ENCODE peak calls at places on chromosomes 5 and 9, in ten cellular contexts. M, L, W, X, Y, C, G, O, V and Z are unnamed samples.

GRCh38 chr9:125587819-125588460 is 119.1 kb downstream of the MAPKAP1 start:
- DNase-seq in M (no peak), L (no peak), W (no peak), X (no peak), Y (no peak), C (no peak), G (no peak), O (no peak), V (no peak), Z (no peak)

GRCh38 chr9:86406366-86406765 is 52.2 kb upstream of the TUT7 start:
- DNase-seq in M (no peak), L (peak; percentile 29), W (no peak), X (no peak), Y (no peak), C (no peak), G (no peak), O (no peak), V (no peak), Z (no peak)

GRCh38 chr5:151937851-151938250 is 13.2 kb upstream of the GLRA1 start:
- DNase-seq in M (no peak), L (no peak), W (no peak), X (no peak), Y (no peak), C (no peak), G (no peak), O (no peak), V (no peak), Z (no peak)

GRCh38 chr5:58980890-58981289 is 398.0 kb downstream of the RAB3C start:
- DNase-seq in M (no peak), L (no peak), W (no peak), X (no peak), Y (no peak), C (no peak), G (no peak), O (no peak), V (no peak), Z (no peak)

GRCh38 chr5:80696450-80696849 is 41.7 kb upstream of the DHFR start:
- DNase-seq in M (no peak), L (no peak), W (no peak), X (no peak), Y (no peak), C (no peak), G (no peak), O (no peak), V (no peak), Z (no peak)

GRCh38 chr5:146565764-146566163 is 49.8 kb upstream of the GPR151 start:
- DNase-seq in M (peak; percentile 25), L (peak; percentile 63), W (peak; percentile 10), X (no peak), Y (peak; percentile 54), C (peak; percentile 47), G (peak; percentile 56), O (no peak), V (peak; percentile 67), Z (no peak)

GRCh38 chr5:76918539-76918938 is 34.3 kb upstream of the CRHBP start:
- DNase-seq in M (no peak), L (no peak), W (no peak), X (no peak), Y (no peak), C (no peak), G (no peak), O (no peak), V (no peak), Z (no peak)

GRCh38 chr9:70600479-70600878 is 186.0 kb upstream of the KLF9 start:
- DNase-seq in M (no peak), L (peak; percentile 80), W (no peak), X (peak; percentile 40), Y (no peak), C (no peak), G (no peak), O (peak; percentile 64), V (no peak), Z (no peak)

GRCh38 chr9:136650648-136651047 is 12.1 kb upstream of the EGFL7 start:
- DNase-seq in M (no peak), L (no peak), W (no peak), X (no peak), Y (no peak), C (no peak), G (no peak), O (no peak), V (no peak), Z (no peak)

GRCh38 chr9:73816905-73817304 is 665.2 kb downstream of the ANXA1 start:
- DNase-seq in M (no peak), L (no peak), W (no peak), X (no peak), Y (no peak), C (no peak), G (no peak), O (no peak), V (no peak), Z (no peak)

GRCh38 chr9:108844391-108844790 is 11.4 kb downstream of the ACTL7B start:
- DNase-seq in M (no peak), L (no peak), W (no peak), X (no peak), Y (no peak), C (no peak), G (no peak), O (no peak), V (no peak), Z (no peak)

GRCh38 chr9:15333376-15333881 is 26.4 kb upstream of the TTC39B start:
- DNase-seq in M (no peak), L (no peak), W (no peak), X (no peak), Y (no peak), C (peak; percentile 56), G (no peak), O (no peak), V (no peak), Z (no peak)

GRCh38 chr5:8456846-8457186 is 587.9 kb downstream of the MTRR start:
- DNase-seq in M (no peak), L (no peak), W (no peak), X (no peak), Y (no peak), C (no peak), G (no peak), O (no peak), V (no peak), Z (no peak)

GRCh38 chr5:134551891-134552290 is 26.4 kb downstream of the JADE2 start:
- DNase-seq in M (no peak), L (no peak), W (no peak), X (no peak), Y (no peak), C (no peak), G (no peak), O (no peak), V (no peak), Z (no peak)

GRCh38 chr5:151280443-151280842 is 23.1 kb downstream of the SLC36A3 start:
- DNase-seq in M (no peak), L (no peak), W (no peak), X (no peak), Y (no peak), C (no peak), G (no peak), O (no peak), V (no peak), Z (no peak)

GRCh38 chr5:100797863-100798262 is 105.2 kb downstream of the ST8SIA4 start:
- DNase-seq in M (no peak), L (peak; percentile 57), W (no peak), X (no peak), Y (no peak), C (no peak), G (no peak), O (no peak), V (no peak), Z (no peak)

GRCh38 chr5:159463590-159464321 is 133.5 kb upstream of the IL12B start:
- DNase-seq in M (no peak), L (peak; percentile 67), W (no peak), X (no peak), Y (no peak), C (no peak), G (no peak), O (no peak), V (no peak), Z (no peak)

GRCh38 chr5:669111-669841 is 23.9 kb downstream of the TPPP start:
- DNase-seq in M (peak; percentile 17), L (peak; percentile 61), W (peak; percentile 60), X (peak; percentile 35), Y (peak; percentile 77), C (peak; percentile 72), G (peak; percentile 94), O (no peak), V (peak; percentile 76), Z (no peak)

GRCh38 chr9:72949918-72950325 is 2.9 kb downstream of the ALDH1A1 start:
- DNase-seq in M (no peak), L (no peak), W (no peak), X (no peak), Y (no peak), C (no peak), G (no peak), O (no peak), V (no peak), Z (no peak)

GRCh38 chr5:78009937-78010527 is 233.9 kb upstream of the TBCA start:
- DNase-seq in M (no peak), L (peak; percentile 43), W (no peak), X (no peak), Y (no peak), C (no peak), G (no peak), O (no peak), V (no peak), Z (no peak)

GRCh38 chr9:75106856-75107255 is 18.5 kb downstream of the OSTF1 start:
- DNase-seq in M (no peak), L (no peak), W (no peak), X (no peak), Y (no peak), C (no peak), G (no peak), O (no peak), V (no peak), Z (no peak)

GRCh38 chr5:170809551-170809950 is 26.0 kb downstream of the GABRP start:
- DNase-seq in M (no peak), L (peak; percentile 63), W (no peak), X (no peak), Y (peak; percentile 11), C (peak; percentile 49), G (no peak), O (no peak), V (no peak), Z (no peak)
- TF ChIP-seq CTCF in M (no peak), L (peak; percentile 72), W (no peak), X (no peak), Y (no peak), C (peak; percentile 55), G (peak; percentile 33), O (peak; percentile 18), V (peak; percentile 3), Z (peak; percentile 70)

GRCh38 chr5:128770907-128771306 is 194.4 kb upstream of the SLC27A6 start:
- DNase-seq in M (no peak), L (no peak), W (no peak), X (no peak), Y (no peak), C (no peak), G (no peak), O (no peak), V (no peak), Z (no peak)
- TF ChIP-seq CTCF in M (no peak), L (no peak), W (no peak), X (no peak), Y (no peak), C (no peak), G (no peak), O (no peak), V (no peak), Z (no peak)

GRCh38 chr9:12818431-12819000 is 43.7 kb downstream of the LURAP1L start:
- DNase-seq in M (no peak), L (peak; percentile 26), W (no peak), X (no peak), Y (no peak), C (peak; percentile 67), G (no peak), O (peak; percentile 25), V (no peak), Z (no peak)
- TF ChIP-seq CTCF in M (no peak), L (peak; percentile 45), W (no peak), X (no peak), Y (no peak), C (peak; percentile 60), G (no peak), O (peak; percentile 7), V (no peak), Z (peak; percentile 10)

GRCh38 chr5:68333649-68334549 is 118.3 kb downstream of the PIK3R1 start:
- DNase-seq in M (no peak), L (peak; percentile 72), W (no peak), X (no peak), Y (no peak), C (no peak), G (no peak), O (no peak), V (peak; percentile 47), Z (no peak)
- TF ChIP-seq CTCF in M (no peak), L (peak; percentile 62), W (no peak), X (no peak), Y (no peak), C (peak; percentile 7), G (no peak), O (no peak), V (peak; percentile 60), Z (no peak)